ENCODE peak calls at places on chromosomes 13 and 19, in nine cellular contexts. I, H, A, P, W, X, F, S and O are unnamed samples.

GRCh38 chr19:35353635-35354034 is 4.6 kb upstream of the FFAR3 start:
- DNase-seq in I (no peak), H (no peak), A (no peak), P (no peak), W (peak; percentile 28), X (no peak), F (no peak), S (no peak), O (peak; percentile 15)

GRCh38 chr13:44013666-44014291 is 134.1 kb downstream of the LACC1 start:
- DNase-seq in I (no peak), H (peak; percentile 92), A (no peak), P (no peak), W (no peak), X (peak; percentile 61), F (no peak), S (peak; percentile 7), O (no peak)

GRCh38 chr19:40523322-40524047 is 53.2 kb upstream of the SHKBP1 start:
- DNase-seq in I (peak; percentile 85), H (peak; percentile 57), A (peak; percentile 75), P (no peak), W (peak; percentile 83), X (peak; percentile 78), F (peak; percentile 46), S (no peak), O (peak; percentile 78)

GRCh38 chr19:6279620-6279930 is 200 bp downstream of the MLLT1 start:
- DNase-seq in I (no peak), H (no peak), A (no peak), P (no peak), W (no peak), X (no peak), F (no peak), S (no peak), O (no peak)

GRCh38 chr19:18966304-18966703 is 25.3 kb upstream of the HOMER3 start:
- DNase-seq in I (no peak), H (no peak), A (no peak), P (no peak), W (no peak), X (no peak), F (no peak), S (no peak), O (no peak)

GRCh38 chr13:35984287-35984686 is 146.9 kb downstream of the DCLK1 start:
- DNase-seq in I (no peak), H (no peak), A (no peak), P (no peak), W (no peak), X (no peak), F (no peak), S (no peak), O (no peak)

GRCh38 chr19:19475845-19476828 is 39.2 kb downstream of the TSSK6 start:
- DNase-seq in I (no peak), H (peak; percentile 12), A (no peak), P (no peak), W (no peak), X (peak; percentile 31), F (no peak), S (no peak), O (no peak)

GRCh38 chr19:41324921-41325639 is 15.1 kb downstream of the CCDC97 start:
- DNase-seq in I (no peak), H (peak; percentile 81), A (no peak), P (no peak), W (peak; percentile 78), X (peak; percentile 92), F (no peak), S (no peak), O (peak; percentile 89)

GRCh38 chr13:25300861-25301346 is 521 bp upstream of the NUP58 start:
- DNase-seq in I (peak; percentile 11), H (peak; percentile 50), A (no peak), P (peak; percentile 62), W (peak; percentile 66), X (no peak), F (no peak), S (no peak), O (no peak)

GRCh38 chr13:113843063-113843654 is 20.7 kb downstream of the GAS6 start:
- DNase-seq in I (no peak), H (no peak), A (no peak), P (no peak), W (peak; percentile 61), X (no peak), F (no peak), S (no peak), O (no peak)

GRCh38 chr19:9863759-9864158 is 28.6 kb downstream of the PIN1 start:
- DNase-seq in I (no peak), H (no peak), A (no peak), P (no peak), W (no peak), X (no peak), F (no peak), S (no peak), O (no peak)

GRCh38 chr19:57348136-57348535 is 2.9 kb upstream of the ZNF304 start:
- DNase-seq in I (no peak), H (peak; percentile 63), A (no peak), P (no peak), W (no peak), X (peak; percentile 83), F (no peak), S (no peak), O (no peak)

GRCh38 chr19:31214086-31214485 is 135.2 kb downstream of the TSHZ3 start:
- DNase-seq in I (peak; percentile 75), H (peak; percentile 100), A (no peak), P (peak; percentile 93), W (peak; percentile 65), X (peak; percentile 100), F (peak; percentile 94), S (peak; percentile 94), O (peak; percentile 100)

GRCh38 chr13:32246468-32246867 is 68.7 kb downstream of the ZAR1L start:
- DNase-seq in I (peak; percentile 43), H (peak; percentile 72), A (peak; percentile 66), P (peak; percentile 62), W (no peak), X (peak; percentile 81), F (peak; percentile 40), S (peak; percentile 12), O (peak; percentile 43)

GRCh38 chr13:100788540-100788939 is 113.9 kb upstream of the TMTC4 start:
- DNase-seq in I (no peak), H (no peak), A (no peak), P (no peak), W (no peak), X (no peak), F (no peak), S (no peak), O (no peak)

GRCh38 chr13:98752111-98752941 is at the start of gene SLC15A1:
- DNase-seq in I (no peak), H (no peak), A (no peak), P (no peak), W (no peak), X (peak; percentile 34), F (no peak), S (no peak), O (no peak)

GRCh38 chr13:107276936-107277335 is 709.0 kb upstream of the ARGLU1 start:
- DNase-seq in I (no peak), H (no peak), A (no peak), P (no peak), W (no peak), X (peak; percentile 68), F (no peak), S (no peak), O (no peak)

GRCh38 chr13:101423872-101424271 is 7.6 kb upstream of the NALCN start:
- DNase-seq in I (no peak), H (no peak), A (no peak), P (no peak), W (no peak), X (no peak), F (no peak), S (no peak), O (no peak)

GRCh38 chr13:97275775-97276501 is 53.8 kb downstream of the MBNL2 start:
- DNase-seq in I (no peak), H (no peak), A (no peak), P (no peak), W (no peak), X (peak; percentile 52), F (no peak), S (no peak), O (no peak)

GRCh38 chr13:32381539-32381938 is 46.4 kb downstream of the N4BP2L1 start:
- DNase-seq in I (peak; percentile 19), H (peak; percentile 1), A (peak; percentile 37), P (no peak), W (no peak), X (peak; percentile 27), F (no peak), S (peak; percentile 3), O (no peak)

GRCh38 chr19:6392219-6393073 is 518 bp downstream of the GTF2F1 start:
- DNase-seq in I (no peak), H (no peak), A (no peak), P (no peak), W (no peak), X (peak; percentile 38), F (no peak), S (no peak), O (no peak)

GRCh38 chr19:38046254-38047047 is 139.4 kb downstream of the SIPA1L3 start:
- DNase-seq in I (no peak), H (no peak), A (peak; percentile 83), P (peak; percentile 57), W (no peak), X (no peak), F (no peak), S (no peak), O (no peak)